ENCODE peak calls at places on chromosomes 7 and 10, in five cellular contexts. I is kidney epithelial cell, J is GM23338, M is breast epithelium, S is tibial artery. V is an unnamed sample.

GRCh38 chr7:44375236-44375699 is 49.9 kb upstream of the CAMK2B start:
- DNase-seq in M (no peak), I (no peak), S (no peak), J (peak), V (no peak)

GRCh38 chr10:84063440-84063839 is 75.9 kb upstream of the GHITM start:
- DNase-seq in S (no peak), M (no peak), J (no peak), I (no peak), V (no peak)

GRCh38 chr7:66535414-66536329 is 93.0 kb upstream of the KCTD7 start:
- DNase-seq in S (no peak), J (no peak), I (no peak), M (no peak), V (no peak)

GRCh38 chr7:157320607-157320979 is 16.2 kb upstream of the DNAJB6 start:
- DNase-seq in I (no peak), J (no peak), M (no peak), S (no peak), V (no peak)

GRCh38 chr10:86958109-86958830 is at the start of gene SNCG:
- DNase-seq in S (peak), I (no peak), J (no peak), M (no peak), V (peak)

GRCh38 chr7:42227931-42228591 is 8.9 kb downstream of the GLI3 start:
- DNase-seq in I (no peak), J (peak), S (no peak), M (no peak), V (no peak)

GRCh38 chr7:111953611-111954010 is 252.6 kb downstream of the DOCK4 start:
- DNase-seq in S (no peak), M (no peak), I (no peak), J (peak), V (peak)

GRCh38 chr7:121480566-121481335 is 84.6 kb upstream of the FAM3C start:
- DNase-seq in I (no peak), M (no peak), J (peak), S (no peak), V (no peak)

GRCh38 chr10:12512292-12513002 is 163.1 kb downstream of the CAMK1D start:
- DNase-seq in S (no peak), J (no peak), M (no peak), I (no peak), V (no peak)

GRCh38 chr10:133279961-133280283 is 3.3 kb upstream of the ADAM8 start:
- DNase-seq in I (no peak), S (no peak), M (no peak), J (no peak), V (no peak)

GRCh38 chr10:121596668-121597503 is 1.4 kb downstream of the FGFR2 start:
- DNase-seq in M (no peak), S (peak), I (no peak), J (peak), V (peak)

GRCh38 chr10:27391325-27391724 is 112.8 kb upstream of the RAB18 start:
- DNase-seq in I (no peak), M (no peak), S (no peak), J (no peak), V (peak)

GRCh38 chr10:113961261-113961938 is 82.3 kb upstream of the ADRB1 start:
- DNase-seq in J (no peak), I (no peak), M (no peak), S (no peak), V (no peak)

GRCh38 chr7:105000927-105001336 is 13.1 kb upstream of the KMT2E start:
- DNase-seq in I (no peak), S (no peak), M (no peak), J (peak), V (no peak)

GRCh38 chr7:74033372-74034311 is 5.7 kb downstream of the ELN start:
- DNase-seq in M (no peak), S (peak), J (no peak), I (no peak), V (no peak)

GRCh38 chr10:34295142-34295548 is 520.0 kb downstream of the PARD3 start:
- DNase-seq in J (no peak), M (no peak), S (no peak), I (no peak), V (no peak)

GRCh38 chr10:78859769-78860168 is 209.0 kb upstream of the ZMIZ1 start:
- DNase-seq in S (no peak), I (no peak), J (no peak), M (no peak), V (no peak)

GRCh38 chr7:23594879-23595604 is 2.1 kb upstream of the CCDC126 start:
- DNase-seq in I (peak), S (no peak), M (no peak), J (no peak), V (peak)

GRCh38 chr7:44225566-44226395 is 25.0 kb downstream of the YKT6 start:
- DNase-seq in I (no peak), M (no peak), S (no peak), J (no peak), V (peak)

GRCh38 chr10:123573236-123574147 is 92.7 kb upstream of the GPR26 start:
- DNase-seq in S (peak), J (peak), M (peak), I (no peak), V (peak)

GRCh38 chr10:12579954-12580858 is 230.9 kb downstream of the CAMK1D start:
- DNase-seq in S (peak), M (no peak), J (no peak), I (peak), V (no peak)

GRCh38 chr10:94403034-94403822 is 887 bp downstream of the TBC1D12 start:
- DNase-seq in I (peak), S (peak), J (peak), M (peak), V (peak)

GRCh38 chr7:44898059-44898458 is 12.7 kb upstream of the PURB start:
- DNase-seq in J (no peak), S (no peak), I (no peak), M (no peak), V (no peak)

GRCh38 chr10:73439605-73440298 is 6.4 kb upstream of the MSS51 start:
- DNase-seq in S (no peak), J (no peak), I (peak), M (no peak), V (peak)

GRCh38 chr7:30726296-30727006 is 25.5 kb upstream of the INMT start:
- DNase-seq in S (no peak), M (no peak), I (no peak), J (no peak), V (no peak)

GRCh38 chr10:80172896-80173295 is 32.4 kb downstream of the ANXA11 start:
- DNase-seq in S (no peak), I (no peak), M (no peak), J (no peak), V (no peak)

GRCh38 chr7:81769891-81770818 is at the start of gene HGF:
- DNase-seq in J (peak), I (no peak), S (peak), M (peak), V (no peak)

GRCh38 chr7:107322015-107322414 is 147.8 kb upstream of the GPR22 start:
- DNase-seq in I (no peak), S (no peak), M (no peak), J (no peak), V (no peak)

GRCh38 chr10:14579405-14579804 is 195.3 kb downstream of the FAM107B start:
- DNase-seq in J (no peak), I (no peak), S (no peak), M (no peak), V (no peak)

GRCh38 chr10:124579003-124579384 is 117.4 kb downstream of the LHPP start:
- DNase-seq in S (peak), J (no peak), M (no peak), I (no peak), V (peak)

GRCh38 chr7:93092757-93093370 is 24.9 kb downstream of the SAMD9 start:
- DNase-seq in I (no peak), J (peak), S (no peak), M (no peak), V (peak)

GRCh38 chr10:122445469-122445868 is 9.0 kb upstream of the ARMS2 start:
- DNase-seq in S (no peak), J (no peak), M (no peak), I (no peak), V (no peak)

GRCh38 chr7:99919814-99920618 is 686 bp upstream of the TRIM4 start:
- DNase-seq in S (no peak), I (no peak), J (no peak), M (no peak), V (no peak)

GRCh38 chr7:99923200-99923599 is 3.9 kb upstream of the TRIM4 start:
- DNase-seq in S (no peak), I (no peak), J (no peak), M (no peak), V (no peak)

GRCh38 chr7:99918959-99919813 is at the start of gene TRIM4:
- DNase-seq in M (peak), I (peak), J (peak), S (peak), V (peak)
- TF ChIP-seq CTCF in M (no peak), I (peak), J (no peak), S (peak), V (no peak)

DNA sequence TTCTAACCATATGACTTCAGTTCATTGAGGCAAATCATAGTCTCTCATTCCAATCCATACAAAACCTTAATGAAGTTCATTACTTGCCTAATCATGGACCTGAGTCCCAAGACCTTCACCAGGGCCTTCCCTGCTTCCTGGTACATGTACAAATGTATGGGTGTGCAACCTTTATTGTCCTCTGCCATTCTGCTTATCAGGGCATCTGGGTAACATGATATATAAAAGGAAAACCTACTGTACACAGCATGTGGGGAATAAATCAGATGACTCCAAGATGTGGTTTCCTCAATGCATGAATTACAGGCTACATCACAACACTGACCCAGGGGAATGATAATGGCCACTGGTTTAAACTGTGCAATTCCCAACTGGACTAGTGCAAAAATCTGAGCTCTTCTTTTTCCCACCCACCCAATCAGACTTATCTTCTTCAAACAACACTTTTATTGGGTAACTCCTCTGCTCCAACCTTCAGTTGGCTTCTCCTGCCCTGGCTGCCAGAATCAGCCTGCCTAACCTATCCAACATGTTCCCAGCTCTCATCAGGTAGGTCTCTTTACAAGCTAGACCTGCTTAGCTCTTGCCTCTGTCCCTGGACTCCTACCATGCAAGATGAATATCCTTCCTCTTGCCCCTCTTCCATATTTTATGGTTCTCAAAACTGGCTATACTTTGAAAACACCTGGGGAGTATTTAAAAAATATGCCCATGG is 11.4 kb downstream of the GOT1 start:
- DNase-seq in J (no peak), S (no peak), I (no peak), M (no peak), V (no peak)
- TF ChIP-seq CTCF in J (no peak), S (no peak), I (no peak), M (no peak), V (no peak)

DNA sequence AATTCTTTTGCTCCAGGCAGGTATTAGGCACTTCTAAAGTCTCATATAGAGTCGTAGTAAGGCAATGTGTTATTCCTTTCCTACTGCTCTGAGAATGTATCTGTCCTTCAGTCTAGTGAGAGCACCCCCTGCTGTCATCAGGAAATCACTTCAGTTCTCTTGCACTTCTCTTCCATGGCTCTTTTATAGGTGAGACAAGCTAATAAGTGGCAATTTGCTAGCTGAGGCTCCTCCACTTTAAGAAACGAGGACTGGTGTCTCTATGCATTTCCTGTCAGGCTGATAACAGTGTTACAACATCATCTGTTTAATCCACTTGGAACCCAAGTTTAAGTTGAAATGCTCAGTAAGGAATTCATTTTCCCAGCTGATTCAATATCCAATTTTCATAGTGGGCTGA is 350.6 kb downstream of the TFEC start:
- DNase-seq in S (no peak), I (no peak), M (no peak), J (peak), V (peak)
- TF ChIP-seq CTCF in S (no peak), I (peak), M (no peak), J (peak), V (peak)

GRCh38 chr7:38889872-38890432 is 19.0 kb downstream of the VPS41 start:
- DNase-seq in I (no peak), S (no peak), J (no peak), M (no peak), V (no peak)
- TF ChIP-seq CTCF in I (no peak), S (peak), J (peak), M (no peak), V (no peak)

GRCh38 chr7:87413951-87414381 is 61.5 kb downstream of the ABCB4 start:
- DNase-seq in I (peak), M (no peak), S (no peak), J (no peak), V (no peak)

GRCh38 chr7:87413029-87413428 is 62.5 kb downstream of the ABCB4 start:
- DNase-seq in M (no peak), I (no peak), S (no peak), J (no peak), V (no peak)

GRCh38 chr7:87420173-87420572 is 55.3 kb downstream of the ABCB4 start:
- DNase-seq in J (peak), S (no peak), I (no peak), M (no peak), V (no peak)

GRCh38 chr7:87414400-87415188 is 60.9 kb downstream of the ABCB4 start:
- DNase-seq in J (no peak), S (no peak), M (no peak), I (peak), V (no peak)

DNA sequence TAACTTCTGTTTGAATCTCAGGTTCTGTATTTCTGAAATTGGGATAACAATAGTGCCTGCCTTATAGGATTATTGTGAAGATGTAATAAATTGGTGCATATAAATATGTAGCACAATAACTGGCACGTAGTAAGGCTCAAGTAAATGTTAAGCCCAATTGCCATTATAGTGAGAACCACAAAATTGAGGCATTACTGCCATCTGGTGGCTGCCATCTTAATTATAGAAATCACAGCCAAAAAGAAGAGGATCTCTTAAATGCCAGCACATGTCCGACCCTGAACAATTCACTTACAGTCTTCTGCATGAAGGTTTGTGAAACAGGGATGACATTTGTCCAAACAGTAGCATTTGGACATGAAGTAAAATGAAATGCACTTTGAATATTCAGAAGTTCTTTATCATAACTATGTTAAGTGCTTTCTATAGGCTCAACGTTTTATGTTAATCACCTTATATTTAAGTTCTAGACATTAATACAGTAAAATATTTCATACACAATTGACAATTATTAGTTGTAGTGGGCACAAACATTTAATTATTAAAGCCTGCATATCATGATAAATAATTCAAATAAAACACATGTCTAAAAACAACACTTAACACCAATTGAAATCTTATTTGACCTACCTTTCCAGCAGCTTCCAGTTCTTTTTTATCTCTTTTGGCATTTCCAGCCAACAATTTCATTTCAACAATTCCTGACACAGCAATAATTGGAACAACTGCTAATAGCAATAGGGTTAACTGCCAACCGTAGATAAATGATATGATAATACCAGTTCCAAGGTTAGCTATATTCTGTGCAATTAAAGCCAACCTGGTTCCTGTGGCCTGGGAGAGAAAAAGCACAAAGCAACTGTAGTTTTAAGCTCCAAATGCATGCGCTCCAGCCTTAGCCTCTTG is 58.5 kb downstream of the ABCB4 start:
- DNase-seq in I (peak), M (no peak), S (no peak), J (peak), V (peak)
- TF ChIP-seq CTCF in I (peak), M (peak), S (peak), J (peak), V (peak)

GRCh38 chr7:55570939-55571338 is 1.4 kb downstream of the VOPP1 start:
- DNase-seq in I (peak), S (no peak), J (no peak), M (no peak), V (peak)

GRCh38 chr7:55569269-55569663 is 3.0 kb downstream of the VOPP1 start:
- DNase-seq in S (no peak), I (no peak), M (no peak), J (no peak), V (no peak)

GRCh38 chr7:55568613-55569268 is 3.6 kb downstream of the VOPP1 start:
- DNase-seq in M (no peak), J (no peak), S (no peak), I (no peak), V (no peak)

GRCh38 chr7:55570218-55570873 is 2.0 kb downstream of the VOPP1 start:
- DNase-seq in S (no peak), J (no peak), I (no peak), M (no peak), V (no peak)

GRCh38 chr7:55569797-55570196 is 2.5 kb downstream of the VOPP1 start:
- DNase-seq in I (no peak), M (no peak), S (no peak), J (no peak), V (no peak)
- TF ChIP-seq CTCF in I (no peak), M (no peak), S (no peak), J (no peak), V (no peak)

V was measured in MCF 10A.